ENCODE peak calls at places on chromosomes 2 and 18, in nine cellular contexts. H is activated naive CD8-positive, alpha-beta T cell treated with anti-CD3 and anti-CD28 coated beads, Interleukin-2, amount 50 U/mL, for 24 hours; Q is dermis blood vessel endothelial cell; I is aorta; Z is stimulated activated CD4-positive, alpha-beta T cell treated with anti-CD3 and anti-CD28 coated beads, TNF-alpha, amount 100 ng/mL, for 1 hour; G is Right ventricle myocardium superior; A is small intestine; N is hypothalamus; U is foreskin fibroblast. M is an unnamed sample.

GRCh38 chr18:35513181-35513932 is 15.6 kb upstream of the INO80C start:
- DNase-seq in H (no peak), Q (no peak), I (peak), Z (no peak), G (peak), A (no peak), N (no peak), U (peak), M (peak)

GRCh38 chr18:48670751-48671560 is 132.1 kb downstream of the CTIF start:
- DNase-seq in H (no peak), Q (no peak), I (no peak), Z (no peak), G (no peak), A (peak), N (no peak), U (no peak), M (no peak)

GRCh38 chr2:47561371-47561770 is 158.4 kb downstream of the MSH2 start:
- DNase-seq in H (no peak), Q (no peak), I (no peak), Z (no peak), G (no peak), A (no peak), N (no peak), U (no peak), M (no peak)

GRCh38 chr2:176177580-176178270 is 10.7 kb upstream of the HOXD1 start:
- DNase-seq in H (no peak), Q (peak), I (no peak), Z (no peak), G (no peak), A (no peak), N (no peak), U (no peak), M (peak)

GRCh38 chr2:31729442-31730092 is 148.8 kb upstream of the SRD5A2 start:
- DNase-seq in H (no peak), Q (peak), I (no peak), Z (no peak), G (no peak), A (peak), N (no peak), U (peak), M (peak)

GRCh38 chr2:175205523-175205922 is 24.0 kb upstream of the ATP5MC3 start:
- DNase-seq in H (no peak), Q (peak), I (no peak), Z (no peak), G (no peak), A (no peak), N (no peak), U (peak), M (no peak)

GRCh38 chr2:7880126-7880525 is 801.7 kb upstream of the ID2 start:
- DNase-seq in H (no peak), Q (no peak), I (no peak), Z (no peak), G (no peak), A (no peak), N (no peak), U (no peak), M (no peak)

GRCh38 chr2:236180831-236181453 is 12.8 kb upstream of the GBX2 start:
- DNase-seq in H (peak), Q (peak), I (no peak), Z (no peak), G (no peak), A (peak), N (peak), U (peak), M (peak)

GRCh38 chr2:85318222-85319182 is 9.3 kb downstream of the TGOLN2 start:
- DNase-seq in H (peak), Q (peak), I (no peak), Z (no peak), G (no peak), A (no peak), N (no peak), U (peak), M (no peak)

GRCh38 chr2:237427807-237428506 is 14.0 kb upstream of the COL6A3 start:
- DNase-seq in H (peak), Q (no peak), I (no peak), Z (peak), G (no peak), A (no peak), N (no peak), U (no peak), M (no peak)

GRCh38 chr2:177691177-177691576 is 298.6 kb downstream of the AGPS start:
- DNase-seq in H (no peak), Q (no peak), I (no peak), Z (no peak), G (no peak), A (no peak), N (no peak), U (no peak), M (no peak)

GRCh38 chr2:88919087-88919738 is 227.7 kb downstream of the RPIA start:
- DNase-seq in H (no peak), Q (peak), I (no peak), Z (no peak), G (no peak), A (no peak), N (no peak), U (peak), M (peak)

M was measured in A673.